ENCODE peak calls at places on chromosomes 1 and 21, in eight cellular contexts. R, S, I, N, V, X, Q and P are unnamed samples.

GRCh38 chr1:206891412-206891811 is 5.8 kb upstream of the IL24 start:
- DNase-seq in R (no peak), S (no peak), I (no peak), N (no peak), V (no peak), X (no peak), Q (no peak), P (no peak)

GRCh38 chr1:151340870-151341754 is 5.9 kb downstream of the RFX5 start:
- DNase-seq in R (no peak), S (no peak), I (no peak), N (no peak), V (peak), X (peak), Q (peak), P (no peak)

GRCh38 chr1:201469645-201470074 is 672 bp upstream of the PHLDA3 start:
- DNase-seq in R (no peak), S (no peak), I (no peak), N (no peak), V (no peak), X (no peak), Q (no peak), P (no peak)

GRCh38 chr1:18385239-18385790 is 95.4 kb upstream of the KLHDC7A start:
- DNase-seq in R (peak), S (no peak), I (no peak), N (peak), V (no peak), X (peak), Q (no peak), P (no peak)

GRCh38 chr21:34822957-34823356 is 154.2 kb downstream of the CLIC6 start:
- DNase-seq in R (no peak), S (no peak), I (no peak), N (peak), V (no peak), X (no peak), Q (peak), P (no peak)

GRCh38 chr1:3649342-3650247 is at the start of gene WRAP73:
- DNase-seq in R (peak), S (peak), I (peak), N (peak), V (peak), X (peak), Q (peak), P (peak)

GRCh38 chr1:99994496-99994895 is 24.7 kb downstream of the SLC35A3 start:
- DNase-seq in R (no peak), S (no peak), I (no peak), N (no peak), V (no peak), X (no peak), Q (peak), P (no peak)

GRCh38 chr1:46996659-46997281 is 26.7 kb upstream of the CYP4X1 start:
- DNase-seq in R (no peak), S (no peak), I (no peak), N (no peak), V (no peak), X (no peak), Q (peak), P (no peak)

GRCh38 chr1:216612291-216612690 is 110.9 kb downstream of the ESRRG start:
- DNase-seq in R (no peak), S (no peak), I (no peak), N (no peak), V (no peak), X (no peak), Q (no peak), P (no peak)

GRCh38 chr21:45359451-45360217 is 45.3 kb upstream of the COL18A1 start:
- DNase-seq in R (no peak), S (no peak), I (no peak), N (no peak), V (no peak), X (no peak), Q (no peak), P (no peak)

GRCh38 chr21:35075546-35075945 is 26.4 kb upstream of the RUNX1 start:
- DNase-seq in R (no peak), S (no peak), I (no peak), N (no peak), V (no peak), X (no peak), Q (peak), P (no peak)

GRCh38 chr1:242946206-242946605 is 308.9 kb downstream of the CEP170 start:
- DNase-seq in R (no peak), S (no peak), I (no peak), N (no peak), V (no peak), X (no peak), Q (no peak), P (no peak)

GRCh38 chr1:188652678-188653077 is 1823.9 kb downstream of the PLA2G4A start:
- DNase-seq in R (no peak), S (no peak), I (no peak), N (no peak), V (no peak), X (no peak), Q (peak), P (no peak)

GRCh38 chr1:115672224-115673009 is 30.6 kb downstream of the VANGL1 start:
- DNase-seq in R (no peak), S (no peak), I (no peak), N (no peak), V (no peak), X (no peak), Q (no peak), P (no peak)

GRCh38 chr21:34526618-34527290 is 14.7 kb upstream of the KCNE1 start:
- DNase-seq in R (peak), S (peak), I (peak), N (peak), V (peak), X (peak), Q (peak), P (peak)

GRCh38 chr1:11868331-11868730 is 9.6 kb upstream of the NPPB start:
- DNase-seq in R (no peak), S (no peak), I (no peak), N (no peak), V (no peak), X (no peak), Q (no peak), P (no peak)

GRCh38 chr1:223175032-223175431 is 32.0 kb upstream of the TLR5 start:
- DNase-seq in R (no peak), S (no peak), I (no peak), N (no peak), V (no peak), X (no peak), Q (peak), P (no peak)

GRCh38 chr1:14302025-14302424 is 296.5 kb upstream of the KAZN start:
- DNase-seq in R (no peak), S (no peak), I (no peak), N (no peak), V (no peak), X (no peak), Q (no peak), P (no peak)

GRCh38 chr1:94033849-94034248 is 87.1 kb downstream of the ABCA4 start:
- DNase-seq in R (no peak), S (no peak), I (no peak), N (no peak), V (no peak), X (no peak), Q (no peak), P (no peak)

GRCh38 chr1:32949519-32949918 is 15.1 kb downstream of the RNF19B start:
- DNase-seq in R (no peak), S (no peak), I (no peak), N (no peak), V (no peak), X (no peak), Q (no peak), P (no peak)

GRCh38 chr21:32143222-32143939 is 135.5 kb downstream of the MIS18A start:
- DNase-seq in R (peak), S (no peak), I (peak), N (peak), V (peak), X (no peak), Q (no peak), P (no peak)

GRCh38 chr1:180327089-180327488 is 97.0 kb downstream of the LHX4 start:
- DNase-seq in R (no peak), S (no peak), I (no peak), N (no peak), V (no peak), X (no peak), Q (no peak), P (no peak)

GRCh38 chr1:167342846-167343245 is 122.2 kb downstream of the POU2F1 start:
- DNase-seq in R (no peak), S (no peak), I (no peak), N (no peak), V (no peak), X (no peak), Q (no peak), P (no peak)

GRCh38 chr1:54546651-54547348 is 1.2 kb upstream of the ACOT11 start:
- DNase-seq in R (no peak), S (no peak), I (peak), N (no peak), V (peak), X (no peak), Q (no peak), P (no peak)

GRCh38 chr1:190478193-190479007 is 736 bp upstream of the BRINP3 start:
- DNase-seq in R (no peak), S (peak), I (no peak), N (no peak), V (no peak), X (no peak), Q (peak), P (no peak)

GRCh38 chr1:9281907-9282306 is 10.8 kb upstream of the SPSB1 start:
- DNase-seq in R (no peak), S (peak), I (no peak), N (no peak), V (no peak), X (no peak), Q (no peak), P (no peak)

GRCh38 chr1:180167021-180167701 is 12.5 kb downstream of the QSOX1 start:
- DNase-seq in R (no peak), S (no peak), I (no peak), N (no peak), V (no peak), X (peak), Q (no peak), P (no peak)

GRCh38 chr1:215185067-215185620 is 102.6 kb downstream of the KCNK2 start:
- DNase-seq in R (no peak), S (no peak), I (no peak), N (no peak), V (no peak), X (no peak), Q (no peak), P (no peak)

GRCh38 chr1:117237701-117238413 is 27.1 kb upstream of the VTCN1 start:
- DNase-seq in R (no peak), S (no peak), I (no peak), N (no peak), V (no peak), X (peak), Q (peak), P (no peak)

GRCh38 chr1:38815903-38816627 is 43.5 kb downstream of the RRAGC start:
- DNase-seq in R (no peak), S (no peak), I (no peak), N (no peak), V (no peak), X (no peak), Q (no peak), P (no peak)

GRCh38 chr1:199954701-199955100 is 72.8 kb upstream of the NR5A2 start:
- DNase-seq in R (no peak), S (peak), I (no peak), N (no peak), V (no peak), X (no peak), Q (no peak), P (no peak)

GRCh38 chr1:177164380-177165068 is at the start of gene ASTN1:
- DNase-seq in R (no peak), S (no peak), I (no peak), N (no peak), V (no peak), X (no peak), Q (no peak), P (no peak)

GRCh38 chr1:59750612-59751395 is 63.9 kb upstream of the HOOK1 start:
- DNase-seq in R (no peak), S (no peak), I (no peak), N (peak), V (peak), X (peak), Q (peak), P (no peak)

GRCh38 chr21:41726970-41727783 is 39.7 kb downstream of the RIPK4 start:
- DNase-seq in R (peak), S (peak), I (no peak), N (peak), V (no peak), X (no peak), Q (peak), P (peak)

GRCh38 chr1:156581661-156582387 is 2.3 kb downstream of the TTC24 start:
- DNase-seq in R (no peak), S (no peak), I (no peak), N (no peak), V (no peak), X (no peak), Q (no peak), P (no peak)

GRCh38 chr1:222843434-222844107 is 28.7 kb downstream of the DISP1 start:
- DNase-seq in R (no peak), S (no peak), I (no peak), N (no peak), V (no peak), X (no peak), Q (no peak), P (no peak)

GRCh38 chr1:202835548-202836072 is 24.9 kb downstream of the PCAT6 start:
- DNase-seq in R (no peak), S (no peak), I (no peak), N (no peak), V (no peak), X (no peak), Q (no peak), P (no peak)

GRCh38 chr1:31615939-31616338 is 1.6 kb upstream of the HCRTR1 start:
- DNase-seq in R (no peak), S (no peak), I (no peak), N (no peak), V (peak), X (no peak), Q (no peak), P (no peak)

GRCh38 chr21:37582613-37583012 is 216.0 kb downstream of the DYRK1A start:
- DNase-seq in R (no peak), S (no peak), I (no peak), N (no peak), V (no peak), X (peak), Q (peak), P (no peak)

DNA sequence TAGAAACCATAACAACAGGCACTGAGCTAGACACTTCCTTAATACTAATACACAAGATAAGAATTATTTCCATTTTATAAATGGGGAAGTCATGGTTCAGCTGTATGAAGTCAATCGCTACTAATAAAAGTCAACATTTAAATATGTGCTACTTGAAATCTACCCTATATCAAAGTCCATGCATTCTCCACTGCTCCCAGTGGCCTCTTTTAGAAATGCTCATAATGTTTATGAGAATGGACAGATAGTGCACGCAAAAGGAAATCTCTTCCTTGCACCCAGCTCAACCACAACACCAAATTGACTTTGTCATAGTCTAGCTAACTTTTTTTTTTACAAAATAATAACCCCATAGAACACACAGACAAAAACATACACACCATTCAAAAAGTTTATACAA is 281.7 kb upstream of the CXADR start:
- DNase-seq in R (no peak), S (no peak), I (no peak), N (no peak), V (no peak), X (no peak), Q (no peak), P (no peak)
- TF ChIP-seq CTCF in R (no peak), S (no peak), I (no peak), N (no peak), V (no peak), X (no peak), Q (no peak), P (no peak)

GRCh38 chr1:154157520-154158306 is 2.8 kb upstream of the NUP210L start:
- DNase-seq in R (no peak), S (no peak), I (no peak), N (no peak), V (peak), X (no peak), Q (no peak), P (no peak)

GRCh38 chr1:154155282-154155681 is 409 bp upstream of the NUP210L start:
- DNase-seq in R (no peak), S (no peak), I (no peak), N (peak), V (peak), X (peak), Q (no peak), P (peak)

GRCh38 chr1:154151311-154151710 is 3.6 kb downstream of the NUP210L start:
- DNase-seq in R (no peak), S (no peak), I (no peak), N (no peak), V (no peak), X (no peak), Q (no peak), P (no peak)

GRCh38 chr1:154154053-154154452 is 820 bp downstream of the NUP210L start:
- DNase-seq in R (no peak), S (no peak), I (no peak), N (no peak), V (no peak), X (no peak), Q (no peak), P (no peak)

DNA sequence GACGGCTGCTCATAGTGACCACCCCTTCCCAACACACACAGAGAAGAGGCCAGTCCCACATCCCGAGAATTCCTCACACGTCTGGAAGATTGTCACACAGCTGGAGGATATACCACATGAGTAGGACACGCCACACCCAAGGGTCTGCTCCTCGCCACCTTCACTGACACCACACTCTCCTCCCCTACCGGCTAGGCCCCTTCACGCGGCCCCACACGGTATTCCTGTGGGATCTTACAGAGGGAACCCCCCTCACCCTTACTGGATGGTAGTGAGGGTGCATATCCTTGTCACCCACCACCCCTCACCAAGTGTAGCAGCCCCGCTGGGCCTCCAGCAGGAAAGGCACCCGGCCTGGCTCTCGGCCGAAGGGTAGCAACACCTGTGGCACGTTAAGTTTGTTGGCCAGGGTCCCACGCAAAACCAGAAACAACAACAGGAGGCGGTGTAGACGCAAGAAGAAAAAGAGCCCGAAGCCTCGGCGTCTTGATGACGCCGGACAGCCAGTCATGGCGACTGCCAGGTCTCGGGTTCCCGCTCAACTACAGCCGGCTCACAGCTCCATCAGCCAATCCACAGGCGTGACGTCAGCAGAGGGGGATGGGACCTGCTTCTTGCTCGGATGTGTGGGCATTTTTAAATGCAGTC is at the start of gene NUP210L:
- DNase-seq in R (peak), S (peak), I (no peak), N (peak), V (peak), X (peak), Q (no peak), P (peak)
- H3K27ac ChIP-seq in R (peak), S (peak), I (peak), N (peak), V (peak), X (peak), Q (no peak), P (peak)

DNA sequence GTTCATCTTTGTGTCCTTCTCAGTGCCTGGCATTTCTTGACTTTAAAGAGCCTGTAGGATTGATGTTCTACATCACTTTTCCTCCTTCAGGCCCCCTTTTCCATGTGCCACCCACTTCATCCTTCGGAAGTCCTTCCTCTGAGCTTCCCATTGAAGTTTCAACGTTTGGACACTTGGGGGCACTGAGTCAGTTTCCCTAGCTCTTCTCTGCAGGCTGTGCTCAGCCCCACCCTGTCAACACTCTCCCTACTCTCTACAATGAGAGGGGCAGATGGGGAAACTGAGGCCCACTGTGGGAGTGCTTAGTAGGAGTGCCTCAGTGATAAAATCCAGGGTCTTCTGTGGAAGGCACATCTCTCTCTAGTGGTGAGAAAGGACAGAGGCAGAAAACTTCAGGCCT is 11.9 kb downstream of the KCNJ10 start:
- DNase-seq in R (no peak), S (no peak), I (no peak), N (no peak), V (no peak), X (no peak), Q (no peak), P (no peak)
- TF ChIP-seq CTCF in R (peak), S (no peak), I (no peak), N (no peak), V (no peak), X (no peak), Q (peak), P (no peak)

DNA sequence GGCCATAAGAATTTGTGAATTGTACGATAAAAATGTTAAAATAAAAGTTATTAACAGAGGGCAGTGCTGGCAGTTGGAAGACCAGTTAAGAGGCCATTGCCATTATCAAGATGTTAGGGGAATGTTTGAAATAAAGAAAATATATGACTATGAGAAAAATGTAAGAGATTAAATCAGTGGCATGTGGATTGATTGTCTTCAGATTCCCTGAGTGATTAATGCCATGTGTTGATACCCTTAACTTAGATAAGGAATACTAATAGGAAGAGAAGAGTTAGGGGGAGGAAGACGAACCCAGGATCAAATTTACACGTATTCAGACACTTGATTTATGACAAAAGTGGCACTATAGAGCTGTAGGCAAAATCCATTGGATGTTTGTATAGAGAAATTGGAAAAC is 155.8 kb downstream of the PIK3R3 start:
- DNase-seq in R (no peak), S (no peak), I (no peak), N (no peak), V (no peak), X (no peak), Q (no peak), P (no peak)
- H3K27ac ChIP-seq in R (no peak), S (peak), I (no peak), N (no peak), V (no peak), X (no peak), Q (no peak), P (no peak)

GRCh38 chr1:92739669-92740524 is 45.0 kb downstream of the EVI5 start:
- DNase-seq in R (no peak), S (no peak), I (no peak), N (no peak), V (no peak), X (no peak), Q (no peak), P (no peak)

DNA sequence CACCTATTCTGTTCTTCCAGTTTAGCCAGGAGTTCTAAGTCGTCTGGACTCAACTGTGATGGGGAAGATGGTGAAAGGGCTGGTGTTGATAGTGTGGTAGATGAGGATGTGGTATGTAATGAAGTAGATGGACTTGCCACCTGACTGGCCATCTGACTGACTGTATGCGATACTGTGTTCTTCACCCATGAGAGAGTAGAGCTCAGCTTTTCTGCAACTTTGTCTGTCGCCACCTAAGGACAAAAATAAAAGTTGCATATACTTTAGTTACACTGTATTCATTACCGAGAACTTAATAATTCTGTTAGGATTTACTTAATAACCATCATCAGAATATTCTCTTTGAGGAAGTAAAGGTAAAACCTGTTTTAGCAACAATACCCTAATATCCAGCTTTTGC is 48.5 kb downstream of the EVI5 start:
- DNase-seq in R (no peak), S (no peak), I (no peak), N (no peak), V (no peak), X (no peak), Q (peak), P (no peak)
- TF ChIP-seq CTCF in R (peak), S (no peak), I (no peak), N (no peak), V (no peak), X (no peak), Q (peak), P (no peak)

GRCh38 chr1:43659785-43660184 is 9.8 kb downstream of the KDM4A start:
- DNase-seq in R (no peak), S (no peak), I (no peak), N (no peak), V (no peak), X (no peak), Q (no peak), P (no peak)
- H3K27ac ChIP-seq in R (no peak), S (no peak), I (no peak), N (no peak), V (no peak), X (no peak), Q (no peak), P (no peak)